ENCODE peak calls at places on chromosomes 2 and 18, in five cellular contexts. I is NK-92 treated with Interleukin-12 subunit alpha and Interleukin-12 subunit beta, amount 100 ng/mL, for 24 hours; D is NCI-H774; R is HEK293T; O is T-cell. J is an unnamed sample.

GRCh38 chr18:45920367-45920766 is 46.8 kb downstream of the EPG5 start:
- DNase-seq in O (no peak), R (no peak), I (no peak), D (peak; percentile 58), J (peak; percentile 37)

GRCh38 chr18:70220628-70221027 is 15.1 kb upstream of the RTTN start:
- DNase-seq in D (no peak), R (no peak), O (no peak), I (no peak), J (no peak)

GRCh38 chr2:100446696-100447095 is 23.6 kb upstream of the NMS start:
- DNase-seq in D (no peak), R (no peak), O (no peak), I (no peak), J (no peak)

GRCh38 chr2:218070587-218070986 is 1.5 kb downstream of the RUFY4 start:
- DNase-seq in I (no peak), D (no peak), R (no peak), O (no peak), J (no peak)

GRCh38 chr2:47520825-47521665 is 118.1 kb downstream of the MSH2 start:
- DNase-seq in O (peak; percentile 50), R (no peak), I (no peak), D (peak; percentile 60), J (peak; percentile 73)

GRCh38 chr2:86368181-86368824 is 30.9 kb upstream of the REEP1 start:
- DNase-seq in O (peak; percentile 25), R (peak; percentile 74), D (peak; percentile 51), I (no peak), J (no peak)

GRCh38 chr18:24270937-24271380 is 126.7 kb downstream of the OSBPL1A start:
- DNase-seq in I (no peak), R (peak; percentile 25), D (no peak), O (no peak), J (no peak)

GRCh38 chr2:68292108-68292710 is 27.5 kb downstream of the CNRIP1 start:
- DNase-seq in O (no peak), D (no peak), R (peak; percentile 48), I (no peak), J (peak; percentile 15)

GRCh38 chr2:5140367-5140766 is 551.8 kb upstream of the SOX11 start:
- DNase-seq in O (no peak), D (no peak), R (no peak), I (no peak), J (no peak)

GRCh38 chr2:224442092-224442999 is 40.4 kb upstream of the FAM124B start:
- DNase-seq in D (no peak), O (no peak), I (no peak), R (no peak), J (peak; percentile 8)

GRCh38 chr2:223896751-223897320 is 48.3 kb downstream of the WDFY1 start:
- DNase-seq in I (peak; percentile 35), D (no peak), O (no peak), R (no peak), J (no peak)

GRCh38 chr2:30385327-30385726 is 61.7 kb upstream of the LCLAT1 start:
- DNase-seq in D (no peak), I (no peak), O (no peak), R (peak; percentile 26), J (no peak)

GRCh38 chr2:34162236-34162635 is 563.1 kb upstream of the FAM98A start:
- DNase-seq in I (no peak), O (no peak), R (no peak), D (no peak), J (no peak)

GRCh38 chr18:35408843-35409261 is 31.7 kb upstream of the ZNF396 start:
- DNase-seq in O (no peak), I (no peak), D (no peak), R (no peak), J (no peak)

GRCh38 chr2:105329197-105329554 is 359 bp downstream of the TGFBRAP1 start:
- DNase-seq in O (no peak), R (no peak), I (no peak), D (no peak), J (no peak)

GRCh38 chr2:69774984-69775982 is 33.3 kb downstream of the ANXA4 start:
- DNase-seq in O (no peak), D (no peak), I (no peak), R (no peak), J (peak; percentile 65)